ENCODE peak calls at places on chromosomes 5 and 9, in four cellular contexts. Z, D, C and H are unnamed samples. For H3K36me3, the result is how much of the 10 kb centered on the place peaks cover.

GRCh38 chr5:120466337-120467006 is 2.4 kb downstream of the PRR16 start:
- DNase-seq in D (no peak), Z (no peak), C (no peak), H (no peak)

GRCh38 chr5:131082034-131082550 is 83.0 kb downstream of the HINT1 start:
- DNase-seq in C (no peak), D (no peak), Z (no peak), H (no peak)

GRCh38 chr9:118992813-118993747 is 376.2 kb downstream of the BRINP1 start:
- DNase-seq in D (no peak), C (no peak), Z (no peak), H (no peak)

GRCh38 chr5:169050146-169050571 is 250.8 kb downstream of the SLIT3 start:
- DNase-seq in Z (no peak), C (peak), D (no peak), H (no peak)

GRCh38 chr9:121949766-121950165 is 143.3 kb downstream of the TTLL11 start:
- DNase-seq in Z (no peak), D (no peak), C (no peak), H (no peak)

GRCh38 chr5:10246761-10247160 is 2.9 kb downstream of the ATPSCKMT start:
- DNase-seq in Z (no peak), D (no peak), C (no peak), H (no peak)

GRCh38 chr5:16507716-16508115 is 42.1 kb upstream of the ZNF622 start:
- DNase-seq in D (no peak), Z (no peak), C (no peak), H (no peak)

GRCh38 chr9:109968702-109969450 is 188.9 kb downstream of the PALM2AKAP2 start:
- DNase-seq in D (peak), Z (no peak), C (peak), H (no peak)

GRCh38 chr5:176573564-176574296 is 24.6 kb downstream of the CDHR2 start:
- DNase-seq in C (peak), D (no peak), Z (peak), H (no peak)

GRCh38 chr5:158209219-158209908 is 350.4 kb upstream of the CLINT1 start:
- DNase-seq in Z (no peak), D (no peak), C (no peak), H (no peak)

GRCh38 chr9:87516222-87516930 is 18.7 kb downstream of the DAPK1 start:
- DNase-seq in Z (no peak), C (no peak), D (no peak), H (no peak)

GRCh38 chr5:72108200-72109050 is 1.1 kb downstream of the MAP1B start:
- DNase-seq in Z (peak), D (no peak), C (peak), H (no peak)

GRCh38 chr9:32351845-32352244 is 32.6 kb upstream of the ACO1 start:
- DNase-seq in C (peak), Z (no peak), D (peak), H (no peak)

GRCh38 chr5:113112435-113112834 is 135.8 kb downstream of the DCP2 start:
- DNase-seq in Z (no peak), C (peak), D (no peak), H (no peak)

GRCh38 chr5:177387405-177387804 is 3.2 kb downstream of the SLC34A1 start:
- DNase-seq in C (no peak), D (no peak), Z (no peak), H (no peak)

GRCh38 chr5:146290318-146290717 is 48.3 kb upstream of the POU4F3 start:
- DNase-seq in D (no peak), C (peak), Z (no peak), H (no peak)

GRCh38 chr5:33231935-33232334 is 208.8 kb upstream of the TARS1 start:
- DNase-seq in C (no peak), D (no peak), Z (no peak), H (no peak)

GRCh38 chr5:173592050-173592669 is 24.3 kb downstream of the BOD1 start:
- DNase-seq in C (peak), Z (peak), D (no peak), H (no peak)

GRCh38 chr9:16515879-16516289 is 354.6 kb downstream of the BNC2 start:
- DNase-seq in Z (no peak), D (peak), C (no peak), H (no peak)

GRCh38 chr9:78298046-78298511 is 1.2 kb downstream of the PSAT1 start:
- DNase-seq in D (no peak), C (peak), Z (no peak), H (no peak)

GRCh38 chr5:2205596-2205995 is 322.9 kb upstream of the IRX4 start:
- DNase-seq in D (no peak), Z (no peak), C (no peak), H (no peak)

GRCh38 chr5:2207416-2207950 is 324.8 kb upstream of the IRX4 start:
- DNase-seq in D (no peak), C (no peak), Z (no peak), H (no peak)

GRCh38 chr5:2206244-2207108 is 323.8 kb upstream of the IRX4 start:
- DNase-seq in D (no peak), Z (no peak), C (no peak), H (no peak)

GRCh38 chr5:2207109-2207399 is 324.3 kb upstream of the IRX4 start:
- DNase-seq in D (no peak), Z (no peak), C (no peak), H (no peak)

GRCh38 chr5:2207966-2208544 is 325.3 kb upstream of the IRX4 start:
- DNase-seq in D (peak), Z (peak), C (peak), H (no peak)
- TF ChIP-seq CTCF in D (peak), Z (no peak), C (peak), H (peak)

GRCh38 chr9:21976334-21976875 is 17.8 kb downstream of the CDKN2A start:
- DNase-seq in Z (no peak), D (no peak), C (no peak), H (no peak)
- H3K4me3 ChIP-seq in Z (no peak), D (no peak), C (no peak), H (no peak)

GRCh38 chr9:131097259-131097947 is 1.1 kb downstream of the AIF1L start:
- DNase-seq in D (no peak), Z (no peak), C (no peak), H (no peak)
- H3K36me3 ChIP-seq in D (under half), Z (under half), C (under half), H (under half)

GRCh38 chr5:107269256-107269655 is 401.5 kb downstream of the EFNA5 start:
- DNase-seq in D (no peak), Z (no peak), C (no peak), H (no peak)
- TF ChIP-seq CTCF in D (peak), Z (no peak), C (no peak), H (no peak)